ENCODE peak calls at places on chromosomes 13 and 19, in six cellular contexts. J is adipocyte; Q is CD8-positive, alpha-beta memory T cell; B is left ventricle myocardium inferior; F is heart left ventricle; D is fibroblast of lung. I is an unnamed sample.

GRCh38 chr19:50909240-50910070 is 1.7 kb downstream of the KLK4 start:
- DNase-seq in J (no peak), Q (no peak), B (no peak), F (no peak), D (no peak), I (peak; percentile 89)

GRCh38 chr13:110047511-110047910 is 259.4 kb downstream of the COL4A1 start:
- DNase-seq in J (peak; percentile 58), Q (no peak), B (peak; percentile 81), F (peak; percentile 89), D (peak; percentile 92), I (no peak)

GRCh38 chr13:48297131-48297786 is 6.3 kb upstream of the RB1 start:
- DNase-seq in J (no peak), Q (no peak), B (no peak), F (no peak), D (no peak), I (no peak)

GRCh38 chr13:44068737-44069136 is 189.0 kb downstream of the LACC1 start:
- DNase-seq in J (peak; percentile 64), Q (no peak), B (no peak), F (no peak), D (peak; percentile 71), I (no peak)

GRCh38 chr19:2461751-2462634 is 5.2 kb upstream of the LMNB2 start:
- DNase-seq in J (peak; percentile 73), Q (peak; percentile 33), B (peak; percentile 67), F (peak; percentile 64), D (peak; percentile 49), I (peak; percentile 73)

GRCh38 chr19:15159251-15159650 is 41.5 kb downstream of the NOTCH3 start:
- DNase-seq in J (no peak), Q (no peak), B (no peak), F (no peak), D (peak; percentile 24), I (no peak)

GRCh38 chr13:110109910-110110309 is 197.0 kb downstream of the COL4A1 start:
- DNase-seq in J (peak; percentile 83), Q (no peak), B (peak; percentile 80), F (peak; percentile 94), D (peak; percentile 91), I (peak; percentile 39)

GRCh38 chr19:24033962-24034342 is 53.0 kb upstream of the ZNF254 start:
- DNase-seq in J (peak; percentile 70), Q (no peak), B (peak; percentile 30), F (peak; percentile 56), D (peak; percentile 68), I (no peak)

GRCh38 chr13:21075303-21076264 is 14.2 kb upstream of the LATS2 start:
- DNase-seq in J (peak; percentile 17), Q (no peak), B (peak; percentile 53), F (peak; percentile 43), D (peak; percentile 39), I (peak; percentile 46)

GRCh38 chr13:45623516-45624090 is 8.1 kb upstream of the ERICH6B start:
- DNase-seq in J (peak; percentile 59), Q (no peak), B (no peak), F (no peak), D (peak; percentile 36), I (no peak)

GRCh38 chr13:57630661-57631606 is 610 bp upstream of the PCDH17 start:
- DNase-seq in J (peak; percentile 10), Q (no peak), B (no peak), F (peak; percentile 25), D (peak; percentile 21), I (no peak)

GRCh38 chr13:65999441-65999840 is 1230.7 kb downstream of the PCDH9 start:
- DNase-seq in J (no peak), Q (no peak), B (no peak), F (no peak), D (no peak), I (no peak)

GRCh38 chr13:113044431-113045114 is 61.0 kb upstream of the F7 start:
- DNase-seq in J (no peak), Q (no peak), B (no peak), F (peak; percentile 17), D (no peak), I (peak; percentile 17)

GRCh38 chr19:10863107-10863700 is 8.1 kb upstream of the CARM1 start:
- DNase-seq in J (peak; percentile 18), Q (no peak), B (no peak), F (no peak), D (no peak), I (no peak)

GRCh38 chr13:90238433-90238832 is 1109.1 kb upstream of the MIR17HG start:
- DNase-seq in J (no peak), Q (no peak), B (no peak), F (no peak), D (peak; percentile 2), I (no peak)

GRCh38 chr19:45947926-45948325 is 25.7 kb downstream of the NOVA2 start:
- DNase-seq in J (no peak), Q (no peak), B (no peak), F (no peak), D (no peak), I (no peak)

GRCh38 chr13:60990032-60990733 is 425.5 kb downstream of the PCDH20 start:
- DNase-seq in J (no peak), Q (no peak), B (no peak), F (no peak), D (no peak), I (peak; percentile 16)

GRCh38 chr19:50794074-50794777 is 4.0 kb downstream of the ACP4 start:
- DNase-seq in J (no peak), Q (no peak), B (no peak), F (no peak), D (no peak), I (peak; percentile 66)

GRCh38 chr19:37353968-37354367 is 16.9 kb upstream of the ZNF527 start:
- DNase-seq in J (no peak), Q (no peak), B (no peak), F (no peak), D (no peak), I (no peak)

GRCh38 chr13:32647926-32648325 is 61.7 kb downstream of the PDS5B start:
- DNase-seq in J (no peak), Q (no peak), B (no peak), F (no peak), D (no peak), I (no peak)

GRCh38 chr19:58052256-58052655 is 6.8 kb upstream of the ZNF135 start:
- DNase-seq in J (no peak), Q (no peak), B (no peak), F (no peak), D (no peak), I (no peak)

GRCh38 chr19:48780684-48781391 is 25.5 kb downstream of the FGF21 start:
- DNase-seq in J (no peak), Q (no peak), B (no peak), F (no peak), D (peak; percentile 86), I (no peak)

GRCh38 chr19:34232566-34233481 is 21.5 kb upstream of the GARRE1 start:
- DNase-seq in J (peak; percentile 87), Q (no peak), B (peak; percentile 53), F (peak; percentile 55), D (peak; percentile 88), I (peak; percentile 33)

GRCh38 chr13:110826861-110827672 is 87.8 kb downstream of the ANKRD10 start:
- DNase-seq in J (no peak), Q (no peak), B (no peak), F (no peak), D (no peak), I (no peak)

GRCh38 chr13:90867336-90867683 is 480.2 kb upstream of the MIR17HG start:
- DNase-seq in J (peak; percentile 64), Q (no peak), B (peak; percentile 50), F (peak; percentile 51), D (peak; percentile 71), I (peak; percentile 69)

GRCh38 chr13:94329754-94330551 is 149.5 kb downstream of the DCT start:
- DNase-seq in J (peak; percentile 93), Q (no peak), B (no peak), F (peak; percentile 33), D (peak; percentile 97), I (no peak)

DNA sequence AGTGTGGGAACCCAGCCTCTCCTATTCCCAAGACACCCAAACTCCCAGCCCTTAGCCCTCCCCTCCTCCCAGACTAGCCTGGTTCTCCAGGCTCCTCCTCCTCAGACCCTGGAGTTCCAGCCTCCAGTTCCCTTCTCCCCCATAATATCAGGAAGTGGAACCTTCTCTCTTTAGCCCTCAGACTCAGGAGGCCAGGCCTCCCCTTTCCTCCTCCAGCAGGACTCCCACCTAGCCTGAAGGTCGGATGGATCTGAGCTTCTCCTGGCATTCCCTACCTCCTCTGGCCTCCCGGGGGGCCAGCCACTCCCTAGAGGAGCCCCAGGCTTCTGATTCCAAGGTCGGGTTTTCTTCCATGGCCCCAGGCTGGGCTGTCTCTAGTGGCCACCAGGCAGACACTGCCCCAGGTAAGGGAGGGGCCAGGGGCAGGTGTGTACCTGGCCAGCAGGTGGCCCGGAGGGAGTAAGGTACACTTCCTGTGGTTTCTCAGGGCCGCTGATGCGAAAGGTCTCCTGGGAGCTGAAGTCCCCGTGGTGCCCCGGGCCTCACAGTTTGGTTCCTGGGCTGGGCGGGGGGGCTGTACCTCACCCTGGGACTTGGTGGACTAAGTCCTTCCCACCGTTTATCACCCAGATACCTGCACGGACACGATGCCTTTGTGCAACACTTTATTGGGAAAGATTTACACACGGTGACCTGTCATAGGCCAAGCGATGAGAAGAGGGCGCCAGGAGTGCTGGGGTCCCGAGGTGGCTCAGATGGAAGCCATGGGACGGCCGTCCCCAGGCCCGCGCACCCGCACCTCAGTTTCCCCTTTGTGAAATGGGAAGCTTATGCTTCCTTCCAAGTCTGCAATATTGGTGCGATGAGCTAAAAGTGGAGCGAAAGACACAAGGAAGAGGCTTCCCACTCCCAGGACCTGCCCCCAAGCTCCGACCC is at the start of gene TMC4:
- DNase-seq in J (no peak), Q (no peak), B (no peak), F (no peak), D (no peak), I (peak; percentile 86)
- H3K4me3 ChIP-seq in J (no peak within 1 kb of the TSS), Q (no peak within 1 kb of the TSS), B (peak within 1 kb of the TSS; percentile 48), F (no peak within 1 kb of the TSS), D (no peak within 1 kb of the TSS), I (peak within 1 kb of the TSS; percentile 27)

DNA sequence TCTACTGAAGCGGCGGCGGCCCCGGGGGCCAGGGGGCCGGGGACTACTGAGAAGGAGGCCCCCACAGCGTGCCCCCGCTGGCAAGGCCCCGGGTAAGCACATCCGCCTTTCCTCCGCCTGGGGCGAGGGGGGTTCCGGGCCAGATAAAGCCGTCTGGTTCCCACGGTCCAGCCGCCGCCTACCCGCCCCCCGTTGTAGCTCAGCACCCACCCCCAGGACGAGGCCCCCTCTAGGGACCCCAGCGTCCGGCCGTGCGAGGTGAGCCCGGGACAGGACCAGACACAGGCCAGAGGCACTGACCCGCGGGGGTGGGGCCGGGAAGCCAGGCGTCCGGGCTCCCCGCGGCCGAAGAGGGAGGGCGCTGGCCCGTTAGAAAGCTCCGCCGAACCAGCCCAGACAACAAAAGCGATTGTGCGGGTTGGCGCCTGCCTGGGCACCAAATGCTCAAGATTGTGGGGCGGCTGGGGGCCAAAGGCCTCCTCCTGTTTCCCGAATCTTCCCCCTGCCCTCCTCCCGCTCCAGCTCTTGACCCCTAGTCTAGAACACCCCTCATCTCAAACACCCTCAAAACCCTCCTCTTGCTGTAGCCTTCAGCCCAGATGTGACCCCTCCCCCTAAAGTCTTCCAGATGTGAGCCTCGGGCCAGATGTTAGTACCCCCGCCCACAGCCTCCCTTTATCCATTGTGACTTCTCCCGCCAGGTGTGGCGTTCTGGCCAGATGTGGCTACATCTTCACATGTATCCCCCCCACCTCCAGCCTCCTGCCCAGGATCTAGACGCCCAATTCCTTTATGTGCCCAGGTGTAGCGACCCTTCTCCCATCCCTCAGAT is 867 bp upstream of the LTBP4 start:
- DNase-seq in J (no peak), Q (no peak), B (peak; percentile 60), F (peak; percentile 70), D (no peak), I (peak; percentile 57)
- H3K4me1 ChIP-seq in J (peaks cover 27% of the 10 kb centered on the region), Q (peaks cover 66% of the 10 kb centered on the region), B (peaks cover 82% of the 10 kb centered on the region), F (peaks cover 42% of the 10 kb centered on the region), D (peaks cover 30% of the 10 kb centered on the region), I (peaks cover 60% of the 10 kb centered on the region)

GRCh38 chr19:56477429-56478338 is 539 bp upstream of the ZNF667 start:
- DNase-seq in J (peak; percentile 98), Q (peak; percentile 85), B (peak; percentile 93), F (peak; percentile 97), D (peak; percentile 93), I (peak; percentile 75)
- H3K4me3 ChIP-seq in J (peak overlapping the region; percentile 98), Q (peak overlapping the region; percentile 43), B (peak overlapping the region; percentile 95), F (peak overlapping the region; percentile 83), D (peak overlapping the region; percentile 96), I (peak overlapping the region; percentile 3)

GRCh38 chr13:79990048-79990447 is 350.9 kb downstream of the SPRY2 start:
- DNase-seq in J (no peak), Q (no peak), B (no peak), F (no peak), D (no peak), I (no peak)
- H3K4me1 ChIP-seq in J (peaks cover 40% of the 10 kb centered on the region), Q (no peaks in the 10 kb centered on the region), B (no peaks in the 10 kb centered on the region), F (no peaks in the 10 kb centered on the region), D (peaks cover 9% of the 10 kb centered on the region), I (no peaks in the 10 kb centered on the region)